ENCODE peak calls at places on chromosomes 3 and 15, in four cellular contexts. J, L, F and B are unnamed samples. For H3K4me1, the result is how much of the 10 kb centered on the place peaks cover.

GRCh38 chr15:78808550-78808949 is 2.7 kb downstream of the ADAMTS7 start:
- DNase-seq in J (no peak), F (peak), L (peak), B (peak)

GRCh38 chr3:130258532-130258952 is 86.9 kb upstream of the COL6A5 start:
- DNase-seq in F (no peak), J (peak), L (peak), B (no peak)

GRCh38 chr3:168183774-168184173 is 88.0 kb upstream of the GOLIM4 start:
- DNase-seq in J (no peak), L (no peak), F (no peak), B (no peak)

GRCh38 chr15:99918072-99918471 is 184.8 kb upstream of the LYSMD4 start:
- DNase-seq in F (no peak), J (peak), L (no peak), B (no peak)

GRCh38 chr15:81469154-81469553 is 95.1 kb upstream of the TMC3 start:
- DNase-seq in J (no peak), F (no peak), L (no peak), B (no peak)

GRCh38 chr3:23992051-23992628 is 47.1 kb downstream of the NR1D2 start:
- DNase-seq in L (peak), J (no peak), F (no peak), B (no peak)

GRCh38 chr3:114700637-114701234 is 406.9 kb downstream of the TIGIT start:
- DNase-seq in F (no peak), L (no peak), J (no peak), B (no peak)

GRCh38 chr15:88912500-88912921 is 668 bp downstream of the MFGE8 start:
- DNase-seq in L (no peak), F (peak), J (peak), B (peak)

GRCh38 chr3:12793701-12794100 is 2.8 kb upstream of the CAND2 start:
- DNase-seq in J (no peak), F (no peak), L (no peak), B (peak)

GRCh38 chr15:65790692-65791334 is 1.3 kb downstream of the DENND4A start:
- DNase-seq in L (no peak), J (no peak), F (peak), B (no peak)

GRCh38 chr3:58020740-58021071 is 12.5 kb downstream of the FLNB start:
- DNase-seq in L (no peak), J (no peak), F (no peak), B (no peak)
- H3K4me1 ChIP-seq in L (under half), J (half or more), F (half or more), B (under half)

DNA sequence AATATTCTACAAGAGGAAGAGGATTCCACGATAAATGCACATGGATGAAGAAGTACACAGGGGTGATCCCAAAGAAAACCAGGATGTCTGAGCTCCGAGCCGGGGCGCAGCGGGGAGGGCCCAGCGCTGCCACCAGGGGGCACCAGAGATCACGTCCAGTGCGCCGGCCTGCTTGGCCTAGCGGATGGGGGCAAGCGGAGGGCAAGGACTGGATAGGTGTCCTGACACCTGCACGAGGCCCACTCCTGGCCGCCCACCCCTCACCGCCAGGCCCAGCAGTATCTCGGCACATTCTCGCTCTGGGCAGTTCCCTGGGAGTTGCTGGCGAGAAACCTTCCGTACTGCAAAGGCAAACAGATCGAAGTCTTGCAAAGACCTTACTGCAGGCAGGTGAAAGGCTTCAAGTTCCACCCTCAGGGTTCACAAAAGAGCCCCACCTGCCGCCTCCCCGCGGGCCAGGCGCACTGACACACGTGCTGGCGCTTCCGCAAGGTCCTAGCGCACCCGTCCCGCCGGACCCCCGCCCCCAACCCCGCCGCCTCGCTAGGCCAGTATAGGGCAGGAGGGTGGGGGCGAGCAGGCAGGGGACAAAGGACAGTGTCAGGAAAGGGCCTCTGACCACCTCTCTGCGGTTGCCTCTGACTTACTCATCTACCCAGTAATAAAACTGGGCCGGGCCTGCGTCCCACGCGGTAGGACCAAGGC is 3.3 kb downstream of the ANKRD63 start:
- DNase-seq in L (peak), J (no peak), F (peak), B (peak)
- H3K4me1 ChIP-seq in L (under half), J (under half), F (under half), B (under half)

GRCh38 chr3:15055019-15055557 is 10.0 kb downstream of the MRPS25 start:
- DNase-seq in F (no peak), J (no peak), L (no peak), B (no peak)
- H3K4me1 ChIP-seq in F (under half), J (under half), L (under half), B (under half)

DNA sequence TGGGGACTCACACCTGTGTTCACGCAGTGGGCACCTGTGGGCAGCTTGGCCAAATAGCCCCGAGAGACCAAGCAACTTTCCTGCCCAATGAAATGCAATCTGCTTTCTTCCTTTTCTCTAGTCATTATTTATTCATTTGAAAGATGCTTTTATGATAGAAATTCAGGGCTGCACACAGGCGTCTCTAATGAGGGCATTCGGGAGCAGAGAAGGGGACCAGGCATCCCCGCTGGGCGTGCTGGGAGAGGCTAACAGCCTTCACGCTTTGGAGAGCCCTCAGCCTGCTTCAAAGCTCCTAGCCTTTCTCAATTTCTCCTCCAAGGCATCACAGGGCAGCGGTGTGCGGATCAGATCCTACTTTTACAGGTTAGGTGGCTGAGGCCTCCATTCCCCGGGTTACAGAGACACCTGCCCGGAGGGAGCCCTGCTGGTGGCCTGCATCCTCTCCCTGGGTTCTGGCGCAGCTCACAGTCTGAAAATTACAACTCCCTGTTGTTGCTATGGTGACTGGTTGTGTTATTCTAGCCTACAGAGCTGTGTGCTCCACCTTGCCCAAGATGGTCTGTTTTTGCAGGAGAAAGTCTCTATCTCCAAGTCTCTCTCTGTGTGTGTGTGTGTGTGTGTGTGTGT is 21.8 kb upstream of the KLF13 start:
- DNase-seq in F (no peak), L (peak), J (no peak), B (no peak)
- H3K4me1 ChIP-seq in F (under half), L (half or more), J (under half), B (under half)

DNA sequence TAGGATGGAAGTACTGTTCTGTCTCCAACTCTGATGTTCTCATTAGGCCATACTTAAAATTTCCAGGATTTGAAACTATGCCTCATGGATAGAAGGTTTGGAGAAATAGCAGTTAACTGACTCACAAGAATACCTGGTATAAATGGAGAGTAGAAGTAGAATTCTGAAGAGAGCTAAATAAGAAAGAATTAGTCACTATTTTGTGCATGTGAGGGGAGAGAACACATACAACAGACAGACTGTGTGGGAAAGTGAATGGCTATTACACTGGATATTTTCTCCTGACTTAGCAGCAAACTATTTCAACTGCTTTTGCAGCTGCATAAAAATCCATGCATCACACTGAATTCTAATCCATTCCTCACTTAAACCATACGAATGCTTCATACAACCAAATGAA is 71.3 kb downstream of the C3orf70 start:
- DNase-seq in J (no peak), L (no peak), F (no peak), B (no peak)
- H3K4me1 ChIP-seq in J (under half), L (under half), F (under half), B (under half)

GRCh38 chr15:40941528-40942336 is 11.5 kb upstream of the CHAC1 start:
- DNase-seq in L (peak), F (peak), J (peak), B (peak)

GRCh38 chr15:40939909-40940801 is 11.0 kb downstream of the DLL4 start:
- DNase-seq in F (no peak), L (no peak), J (no peak), B (no peak)

GRCh38 chr15:40942865-40943264 is 10.4 kb upstream of the CHAC1 start:
- DNase-seq in J (no peak), L (no peak), F (no peak), B (no peak)

GRCh38 chr15:40942337-40942854 is 10.9 kb upstream of the CHAC1 start:
- DNase-seq in J (no peak), F (no peak), L (no peak), B (no peak)

DNA sequence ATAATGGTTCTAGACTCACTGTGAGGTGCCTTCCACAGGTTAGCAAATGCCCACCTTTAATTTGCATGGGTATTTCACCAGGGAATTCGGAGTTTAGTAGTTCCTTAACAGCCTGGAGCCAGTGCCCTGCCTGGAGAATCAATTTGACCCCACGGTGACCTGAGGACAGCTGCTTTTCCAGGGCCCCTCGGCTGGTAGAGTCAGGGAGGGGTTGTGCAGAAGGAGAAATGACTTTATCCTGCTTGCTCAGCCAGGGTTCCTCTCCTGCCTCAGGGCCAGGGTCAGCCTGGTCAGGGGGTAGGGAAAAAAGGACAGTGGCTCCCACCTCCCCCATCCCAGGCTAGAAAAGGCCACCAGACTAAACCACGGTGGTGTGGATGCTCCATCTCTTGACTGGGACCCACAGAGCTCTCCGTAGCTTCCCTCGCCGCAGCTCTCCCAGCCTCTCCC is 12.0 kb downstream of the DLL4 start:
- DNase-seq in L (no peak), F (no peak), J (no peak), B (no peak)
- H3K4me1 ChIP-seq in L (under half), F (under half), J (under half), B (under half)

DNA sequence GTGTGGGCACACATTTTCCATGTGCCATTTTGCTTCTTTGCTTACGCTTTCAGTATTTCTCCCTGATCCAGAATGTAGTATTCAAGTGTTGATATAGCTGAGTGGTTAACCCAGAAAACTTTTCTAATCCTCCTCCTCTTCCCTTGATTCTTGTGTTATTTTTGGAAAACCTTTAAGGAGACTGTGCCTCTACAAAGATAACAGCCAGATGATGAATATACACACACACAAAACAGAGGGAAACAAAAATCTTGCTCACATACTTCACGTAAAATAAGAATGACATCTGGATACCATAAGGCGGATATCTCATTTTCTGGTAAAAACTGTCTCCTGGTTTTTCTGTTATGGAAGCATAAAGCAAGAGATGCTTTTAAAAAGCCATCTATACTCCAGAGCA is 295.8 kb upstream of the THBS1 start:
- DNase-seq in J (no peak), F (no peak), L (no peak), B (peak)
- H3K4me1 ChIP-seq in J (under half), F (under half), L (under half), B (under half)